ENCODE peak calls at places on chromosomes 4 and X, in nine cellular contexts. Z is left lung, B is astrocyte of the spinal cord, S is bronchial epithelial cell, D is GM12865, I is retinal pigment epithelial cell, O is tibial artery, C is PC-9, M is tibial nerve. E is an unnamed sample.

GRCh38 chrX:75784689-75785491 is at the start of gene MAGEE2:
- DNase-seq in M (no peak), I (no peak), D (no peak), Z (no peak), C (no peak), B (no peak), S (no peak), O (no peak), E (no peak)

GRCh38 chr4:5870220-5870619 is 22.7 kb downstream of the CRMP1 start:
- DNase-seq in B (no peak), O (no peak), D (no peak), Z (no peak), C (no peak), M (no peak), I (no peak), S (no peak), E (no peak)

GRCh38 chr4:158621729-158622128 is 50.0 kb downstream of the C4orf46 start:
- DNase-seq in S (peak), I (no peak), C (no peak), O (no peak), Z (no peak), M (no peak), B (no peak), D (no peak), E (no peak)

GRCh38 chr4:6761540-6762243 is 20.8 kb upstream of the KIAA0232 start:
- DNase-seq in O (no peak), M (no peak), S (no peak), Z (no peak), I (no peak), B (no peak), D (no peak), C (no peak), E (no peak)

GRCh38 chrX:70168238-70169188 is 8.8 kb upstream of the DGAT2L6 start:
- DNase-seq in Z (no peak), M (no peak), B (peak), O (no peak), D (no peak), S (peak), I (peak), C (peak), E (no peak)

GRCh38 chrX:21493226-21493850 is 119.1 kb downstream of the CNKSR2 start:
- DNase-seq in C (no peak), B (peak), Z (no peak), D (no peak), M (no peak), O (no peak), I (no peak), S (no peak), E (no peak)

GRCh38 chr4:118113220-118113619 is 78.9 kb downstream of the NDST3 start:
- DNase-seq in Z (no peak), D (peak), M (no peak), O (no peak), I (no peak), S (no peak), C (no peak), B (peak), E (no peak)

GRCh38 chrX:145630806-145631435 is 186.7 kb upstream of the SLITRK2 start:
- DNase-seq in S (no peak), M (no peak), Z (no peak), I (no peak), C (no peak), B (no peak), D (no peak), O (no peak), E (no peak)

GRCh38 chr4:169665039-169665732 is 44.8 kb downstream of the CLCN3 start:
- DNase-seq in M (no peak), S (no peak), D (no peak), Z (no peak), I (no peak), C (no peak), B (no peak), O (no peak), E (no peak)

GRCh38 chr4:154593868-154594267 is 3.3 kb upstream of the FGA start:
- DNase-seq in B (no peak), Z (no peak), I (no peak), O (no peak), D (no peak), S (no peak), C (no peak), M (no peak), E (no peak)

GRCh38 chrX:155086202-155086840 is 15.0 kb downstream of the BRCC3 start:
- DNase-seq in Z (no peak), I (no peak), M (no peak), C (no peak), B (peak), O (no peak), S (no peak), D (peak), E (no peak)

GRCh38 chr4:147103403-147103946 is 157.8 kb upstream of the TTC29 start:
- DNase-seq in S (peak), O (peak), I (peak), C (peak), Z (no peak), M (peak), D (no peak), B (peak), E (peak)

GRCh38 chrX:120299928-120300327 is 11.3 kb downstream of the TMEM255A start:
- DNase-seq in C (no peak), D (no peak), I (no peak), M (no peak), O (no peak), B (no peak), S (peak), Z (no peak), E (no peak)

GRCh38 chrX:7028246-7028645 is 119.3 kb upstream of the STS start:
- DNase-seq in O (no peak), S (peak), Z (no peak), M (no peak), B (no peak), D (no peak), C (no peak), I (no peak), E (no peak)

GRCh38 chr4:7911044-7911578 is 28.6 kb downstream of the AFAP1 start:
- DNase-seq in I (no peak), Z (peak), O (no peak), S (peak), C (no peak), M (no peak), D (no peak), B (peak), E (no peak)

GRCh38 chrX:4655743-4656142 is 942.3 kb upstream of the PRKX start:
- DNase-seq in O (no peak), Z (no peak), B (no peak), S (peak), D (no peak), I (no peak), M (no peak), C (peak), E (no peak)

GRCh38 chr4:128388352-128388630 is 100.7 kb upstream of the PGRMC2 start:
- DNase-seq in D (no peak), I (no peak), B (no peak), M (no peak), O (no peak), Z (no peak), S (no peak), C (no peak), E (no peak)

DNA sequence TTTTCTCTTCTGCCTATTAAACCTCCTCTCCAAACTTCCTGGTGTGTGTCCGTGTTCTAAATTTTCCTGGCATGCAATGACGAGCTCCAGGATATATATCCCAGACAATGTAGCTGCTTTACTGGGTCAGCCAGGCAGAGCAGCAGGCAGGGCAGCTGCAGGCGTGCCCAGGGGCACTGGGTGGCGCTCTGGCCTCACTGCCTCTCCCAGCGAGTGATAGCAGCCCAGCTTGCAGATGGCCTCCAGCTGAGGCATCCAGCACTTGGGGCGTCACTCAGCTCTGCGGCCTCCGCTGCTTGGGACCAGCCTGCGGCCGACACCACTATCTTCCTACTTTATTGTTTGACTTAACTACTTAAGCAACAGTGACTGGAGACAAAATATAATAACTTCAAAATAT is 23.0 kb upstream of the UBA6 start:
- DNase-seq in C (no peak), M (no peak), Z (no peak), I (no peak), D (no peak), S (no peak), B (no peak), O (no peak), E (no peak)
- TF ChIP-seq CTCF in C (no peak), M (no peak), Z (no peak), I (peak), D (no peak), S (peak), B (no peak), O (no peak), E (no peak)

GRCh38 chrX:105260291-105261043 is 40.0 kb upstream of the TEX13A start:
- DNase-seq in D (no peak), I (no peak), B (no peak), O (no peak), M (peak), C (no peak), Z (no peak), S (no peak), E (no peak)
- TF ChIP-seq CTCF in D (no peak), I (no peak), B (no peak), O (no peak), M (no peak), C (no peak), Z (no peak), S (no peak), E (no peak)

DNA sequence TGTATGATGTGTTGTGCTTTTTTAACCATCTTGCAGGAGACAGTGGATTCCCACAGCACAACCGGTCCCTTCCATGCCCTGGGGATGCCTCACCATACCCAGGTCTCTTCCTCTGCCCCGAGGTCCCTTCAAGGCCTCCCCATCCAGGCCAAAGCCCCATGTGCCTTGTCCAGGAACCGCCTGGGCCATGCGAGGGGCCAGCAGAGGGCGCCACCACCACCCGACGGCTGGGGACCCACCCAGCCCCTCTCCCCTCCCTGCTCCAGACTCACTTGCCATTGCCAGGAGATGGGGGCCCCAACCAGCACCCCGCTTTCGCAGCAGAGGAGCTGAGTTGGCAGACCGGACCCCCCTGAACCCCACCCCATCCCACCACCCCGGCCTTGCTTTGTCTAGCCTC is 485.5 kb downstream of the TRAM1L1 start:
- DNase-seq in Z (no peak), B (no peak), O (no peak), M (no peak), D (peak), S (no peak), I (no peak), C (no peak), E (no peak)
- TF ChIP-seq CTCF in Z (no peak), B (no peak), O (no peak), M (no peak), D (peak), S (no peak), I (no peak), C (peak), E (no peak)

GRCh38 chr4:174259580-174259979 is 23.9 kb downstream of the FBXO8 start:
- DNase-seq in M (no peak), C (no peak), B (no peak), I (no peak), O (no peak), S (no peak), Z (no peak), D (no peak), E (no peak)
- TF ChIP-seq CTCF in M (no peak), C (no peak), B (no peak), I (no peak), O (no peak), S (no peak), Z (no peak), D (no peak), E (no peak)

DNA sequence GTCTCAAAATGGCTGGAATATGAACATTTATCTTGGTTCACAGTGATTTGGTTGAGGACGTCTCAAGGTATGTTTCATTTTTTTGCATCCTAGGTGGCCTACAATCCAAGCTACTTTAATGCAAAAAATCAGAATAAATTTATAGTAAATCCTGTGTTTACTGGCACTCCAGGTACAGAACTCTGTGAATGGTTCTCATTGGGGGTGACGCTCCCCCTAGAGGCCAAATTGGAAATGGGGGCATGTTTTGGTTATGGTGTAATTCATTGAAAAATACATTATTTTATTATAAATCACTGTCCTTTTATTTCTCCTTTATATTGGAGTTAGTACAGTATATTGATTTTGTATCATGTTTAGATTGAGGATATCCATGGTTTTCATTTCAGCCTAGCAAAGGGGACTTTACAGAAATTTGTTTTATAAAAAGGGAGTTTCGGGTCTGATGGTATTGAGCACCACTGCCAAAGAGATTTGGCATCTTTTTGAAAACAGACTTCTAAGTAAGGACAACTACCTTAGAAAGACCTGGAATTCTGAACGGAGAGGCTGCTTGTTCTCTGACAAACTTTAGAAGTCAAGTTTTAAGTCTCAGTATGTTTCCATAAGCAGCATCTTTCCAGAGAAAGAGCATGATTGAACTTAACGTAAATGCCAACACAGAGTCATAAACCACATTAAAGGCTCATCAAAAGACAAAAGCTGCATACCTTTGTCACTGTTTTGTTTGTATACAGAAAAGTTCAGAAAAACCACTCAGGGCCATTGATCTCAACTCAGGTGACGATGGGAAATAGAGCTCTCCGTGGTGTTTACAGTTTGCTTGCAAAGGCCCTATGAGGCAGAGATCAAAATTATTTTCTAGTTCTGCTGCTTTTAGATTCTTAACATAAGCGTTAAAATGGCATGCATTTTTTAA is 19.4 kb downstream of the MTM1 start:
- DNase-seq in B (no peak), O (no peak), D (peak), Z (no peak), S (no peak), C (no peak), M (peak), I (no peak), E (no peak)
- TF ChIP-seq CTCF in B (peak), O (peak), D (peak), Z (peak), S (no peak), C (peak), M (peak), I (peak), E (no peak)

GRCh38 chrX:41759817-41760216 is 35.8 kb downstream of the GPR82 start:
- DNase-seq in Z (no peak), S (peak), O (no peak), B (peak), M (no peak), D (peak), C (no peak), I (no peak), E (no peak)
- TF ChIP-seq CTCF in Z (peak), S (peak), O (peak), B (peak), M (peak), D (peak), C (no peak), I (peak), E (no peak)

DNA sequence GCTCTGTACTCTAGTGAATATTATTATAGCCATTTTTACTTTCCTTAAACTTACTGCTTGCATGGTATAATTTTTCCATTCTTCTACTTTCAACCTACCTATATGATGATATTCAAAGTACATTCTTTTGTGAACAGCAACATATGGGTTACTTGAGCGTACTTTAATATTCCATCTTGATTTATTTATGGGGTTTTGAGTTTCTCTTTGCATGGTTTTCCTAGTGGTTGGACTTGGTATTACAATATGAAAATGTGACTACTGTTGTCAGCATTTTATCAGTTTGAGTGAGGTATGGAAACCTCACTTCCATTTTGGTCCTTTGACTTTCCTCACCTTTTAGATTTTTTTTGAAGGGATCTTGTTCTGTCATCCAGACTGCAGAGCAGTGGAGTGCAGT is 35.9 kb downstream of the ADGRG4 start:
- DNase-seq in Z (no peak), B (no peak), O (no peak), M (no peak), S (no peak), D (peak), I (no peak), C (no peak), E (no peak)
- TF ChIP-seq CTCF in Z (no peak), B (peak), O (no peak), M (peak), S (peak), D (peak), I (peak), C (peak), E (no peak)

DNA sequence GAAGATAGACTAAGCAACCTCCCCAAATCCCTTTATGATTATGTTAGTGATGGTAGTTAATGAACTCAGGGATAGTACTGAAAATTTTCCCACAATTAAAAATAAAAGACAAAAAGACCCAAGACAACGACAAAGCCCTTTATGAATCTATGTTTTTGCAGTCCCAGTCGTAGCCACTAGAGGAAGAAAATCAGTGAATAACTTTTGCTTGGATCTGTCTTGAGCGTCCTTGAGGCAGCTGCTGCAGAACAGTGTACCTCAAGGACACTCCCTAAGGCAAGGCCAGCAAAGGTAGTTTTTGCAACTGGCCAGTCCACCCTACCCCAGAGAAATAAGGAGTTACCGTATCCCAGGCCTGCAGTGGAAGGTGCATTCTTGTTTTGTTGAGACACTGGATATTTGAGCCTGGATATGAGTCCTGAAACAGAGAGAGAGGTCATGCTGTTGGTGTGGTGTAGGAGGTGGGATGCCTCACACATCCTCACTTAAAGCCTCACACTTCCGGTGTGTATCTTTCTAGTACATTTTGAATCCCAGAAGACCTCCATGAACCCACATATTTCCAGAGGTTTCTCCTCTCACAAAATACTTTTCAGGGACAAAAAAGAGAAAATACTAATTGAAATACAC is 8.7 kb upstream of the TIMM8A start:
- DNase-seq in Z (no peak), I (no peak), B (no peak), M (no peak), C (no peak), O (no peak), D (peak), S (no peak), E (no peak)
- TF ChIP-seq CTCF in Z (no peak), I (peak), B (peak), M (peak), C (peak), O (no peak), D (peak), S (peak), E (no peak)